ENCODE peak calls at places on chromosomes 7 and 10, in five cellular contexts. G is NCI-H1105; F is activated T-helper 9 cell treated with anti-CD3 and anti-CD28 coated beads, Interleukin-2, amount 50 U/mL, for 16 hours; C is NCI-H1417; X is AG04450. J is an unnamed sample.
A peak's percentile ranks its signal among the peaks of the same experiment; 100 is the strongest.

GRCh38 chr10:93947055-93947454 is 46.7 kb upstream of the PLCE1 start:
- DNase-seq in G (no peak), X (peak; percentile 60), C (no peak), F (no peak), J (no peak)

GRCh38 chr10:97200616-97201015 is 14.9 kb upstream of the SLIT1 start:
- DNase-seq in X (no peak), C (no peak), G (no peak), F (no peak), J (no peak)

GRCh38 chr7:729154-730000 is 2.3 kb upstream of the PRKAR1B start:
- DNase-seq in C (no peak), F (no peak), X (no peak), G (no peak), J (no peak)

GRCh38 chr10:72370201-72370722 is 15.5 kb upstream of the DNAJB12 start:
- DNase-seq in F (no peak), X (no peak), G (no peak), C (no peak), J (no peak)

GRCh38 chr7:97846945-97847344 is 25.3 kb downstream of the ASNS start:
- DNase-seq in G (no peak), C (no peak), F (no peak), X (no peak), J (no peak)

GRCh38 chr7:33730958-33731357 is 174.4 kb upstream of the BMPER start:
- DNase-seq in X (no peak), G (no peak), C (no peak), F (no peak), J (no peak)

GRCh38 chr10:43906470-43906869 is 257.8 kb upstream of the ZNF32 start:
- DNase-seq in X (no peak), F (no peak), G (no peak), C (no peak), J (no peak)

GRCh38 chr10:42594246-42594650 is 44.1 kb downstream of the ZNF33B start:
- DNase-seq in G (no peak), C (no peak), X (peak; percentile 10), F (no peak), J (no peak)

GRCh38 chr10:102065561-102066420 is 642 bp downstream of the HPS6 start:
- DNase-seq in F (no peak), G (no peak), X (no peak), C (no peak), J (no peak)

GRCh38 chr7:102101926-102102325 is 184.7 kb upstream of the SH2B2 start:
- DNase-seq in X (no peak), C (no peak), G (no peak), F (no peak), J (no peak)

GRCh38 chr7:118863961-118864360 is 639.5 kb downstream of the ANKRD7 start:
- DNase-seq in C (no peak), G (no peak), X (no peak), F (no peak), J (no peak)

GRCh38 chr10:31647861-31648260 is 280.8 kb downstream of the ARHGAP12 start:
- DNase-seq in C (no peak), G (no peak), X (no peak), F (no peak), J (no peak)

GRCh38 chr10:102705531-102705930 is 8.7 kb downstream of the ARL3 start:
- DNase-seq in X (no peak), F (no peak), G (no peak), C (no peak), J (no peak)

GRCh38 chr7:50302486-50303081 is 1.9 kb upstream of the IKZF1 start:
- DNase-seq in G (no peak), F (no peak), X (no peak), C (no peak), J (no peak)

GRCh38 chr10:93916257-93917063 is 22.7 kb downstream of the SLC35G1 start:
- DNase-seq in F (no peak), X (peak; percentile 8), G (no peak), C (peak; percentile 3), J (peak; percentile 63)

GRCh38 chr10:112696587-112696986 is 249.6 kb downstream of the VTI1A start:
- DNase-seq in F (no peak), C (no peak), G (no peak), X (no peak), J (no peak)

GRCh38 chr10:98340261-98340675 is 72.3 kb upstream of the LOXL4 start:
- DNase-seq in X (no peak), G (no peak), C (peak; percentile 32), F (no peak), J (peak; percentile 13)

GRCh38 chr7:149865437-149865836 is 8.3 kb upstream of the ATP6V0E2 start:
- DNase-seq in C (no peak), F (no peak), G (no peak), X (no peak), J (no peak)

GRCh38 chr7:65379318-65379717 is 5.7 kb downstream of the ZNF92 start:
- DNase-seq in X (no peak), F (no peak), C (no peak), G (no peak), J (no peak)

GRCh38 chr10:24541239-24541753 is 182.4 kb downstream of the ARHGAP21 start:
- DNase-seq in X (no peak), C (no peak), G (no peak), F (no peak), J (no peak)

GRCh38 chr10:100043344-100043743 is 33.6 kb upstream of the DNMBP start:
- DNase-seq in G (no peak), F (no peak), X (no peak), C (no peak), J (no peak)

GRCh38 chr10:49552277-49552676 is 13.4 kb upstream of the ERCC6 start:
- DNase-seq in C (no peak), F (no peak), X (no peak), G (no peak), J (no peak)

GRCh38 chr10:113648478-113648877 is 15.4 kb downstream of the NRAP start:
- DNase-seq in G (no peak), X (no peak), C (no peak), F (no peak), J (no peak)

GRCh38 chr10:124461642-124462347 is at the start of gene LHPP:
- DNase-seq in F (peak; percentile 79), G (peak; percentile 27), C (peak; percentile 88), X (peak; percentile 3), J (peak; percentile 61)

GRCh38 chr10:117004627-117005453 is at the start of gene SHTN1:
- DNase-seq in G (peak; percentile 71), F (no peak), X (no peak), C (peak; percentile 87), J (peak; percentile 81)

GRCh38 chr7:10237306-10237705 is 736.4 kb upstream of the PHF14 start:
- DNase-seq in C (no peak), G (no peak), F (no peak), X (no peak), J (no peak)

GRCh38 chr7:47573758-47574472 is 8.0 kb downstream of the TNS3 start:
- DNase-seq in F (no peak), G (no peak), C (no peak), X (no peak), J (no peak)

GRCh38 chr10:33277135-33277536 is 57.3 kb downstream of the NRP1 start:
- DNase-seq in G (no peak), X (no peak), C (no peak), F (no peak), J (no peak)

GRCh38 chr10:88893611-88894010 is 13.6 kb downstream of the STAMBPL1 start:
- DNase-seq in G (no peak), F (no peak), C (no peak), X (no peak), J (no peak)

GRCh38 chr10:80289451-80290287 is at the start of gene MAT1A:
- DNase-seq in C (no peak), X (no peak), G (no peak), F (no peak), J (peak; percentile 4)

GRCh38 chr7:144622751-144623150 is 213.1 kb downstream of the TPK1 start:
- DNase-seq in G (no peak), F (no peak), C (peak; percentile 27), X (no peak), J (no peak)

GRCh38 chr10:98326621-98327027 is 58.6 kb upstream of the LOXL4 start:
- DNase-seq in X (no peak), C (peak; percentile 11), F (no peak), G (no peak), J (peak; percentile 6)

GRCh38 chr10:77111611-77112550 is 525.7 kb downstream of the KCNMA1 start:
- DNase-seq in G (no peak), C (peak; percentile 24), X (peak; percentile 66), F (no peak), J (peak; percentile 45)

GRCh38 chr7:50119815-50120637 is 27.0 kb upstream of the ZPBP start:
- DNase-seq in F (no peak), C (no peak), G (no peak), X (no peak), J (no peak)

J was measured in NCI-H2227 treated with DMSO at 0.1 percent for 48 hours.